ENCODE peak calls at places on chromosomes 11 and 22, in nine cellular contexts. Z is DMS79 treated with DMSO at 0.1 percent for 48 hours; Q is activated T-cell treated with anti-CD3 and anti-CD28 coated beads for 48 hours; H is nucleus accumbens; V is NCI-H1105; G is tibial artery; B is T-helper 2 cell; R is nephron progenitor cell; X is activated effector memory CD4-positive, alpha-beta T cell treated with Interleukin-2 at 50 U/mL for 16 hours. L is an unnamed sample.

GRCh38 chr22:22040908-22041307 is 58.3 kb upstream of the TOP3B start:
- DNase-seq in R (no peak), X (no peak), H (no peak), B (no peak), V (no peak), Z (no peak), G (no peak), Q (no peak), L (no peak)

GRCh38 chr11:62857541-62857982 is 18.2 kb upstream of the WDR74 start:
- DNase-seq in X (no peak), Q (no peak), B (no peak), V (no peak), R (no peak), H (no peak), Z (no peak), G (no peak), L (no peak)

GRCh38 chr11:2884424-2884815 is 1.2 kb downstream of the CDKN1C start:
- DNase-seq in R (peak), H (no peak), V (no peak), Z (no peak), G (peak), B (no peak), X (no peak), Q (no peak), L (no peak)

GRCh38 chr11:95723353-95723942 is 66.1 kb downstream of the FAM76B start:
- DNase-seq in Z (no peak), R (no peak), X (no peak), G (no peak), V (no peak), H (no peak), B (no peak), Q (no peak), L (no peak)

GRCh38 chr11:47289856-47290255 is 19.9 kb downstream of the MADD start:
- DNase-seq in H (no peak), G (no peak), X (no peak), B (no peak), R (no peak), Q (no peak), Z (no peak), V (no peak), L (no peak)

GRCh38 chr11:92399702-92400101 is 175.1 kb downstream of the FAT3 start:
- DNase-seq in H (no peak), Z (no peak), X (no peak), G (no peak), Q (no peak), V (no peak), B (no peak), R (no peak), L (no peak)

GRCh38 chr11:6654281-6655019 is 1.2 kb downstream of the DCHS1 start:
- DNase-seq in B (no peak), V (no peak), R (no peak), G (no peak), H (peak), Z (no peak), Q (no peak), X (no peak), L (no peak)

GRCh38 chr22:33666661-33667619 is 253.3 kb downstream of the LARGE1 start:
- DNase-seq in B (no peak), H (no peak), R (no peak), V (no peak), Q (no peak), G (no peak), X (no peak), Z (no peak), L (no peak)

GRCh38 chr22:31250740-31251330 is 38.7 kb downstream of the LIMK2 start:
- DNase-seq in H (no peak), Q (no peak), R (no peak), B (no peak), V (no peak), G (no peak), X (no peak), Z (no peak), L (no peak)

GRCh38 chr11:28017816-28018215 is 90.1 kb downstream of the KIF18A start:
- DNase-seq in H (no peak), Q (no peak), X (no peak), R (no peak), Z (no peak), V (no peak), G (no peak), B (no peak), L (no peak)

GRCh38 chr22:21753374-21754111 is 17.9 kb upstream of the YPEL1 start:
- DNase-seq in X (no peak), Q (no peak), V (no peak), B (no peak), R (no peak), Z (no peak), G (no peak), H (no peak), L (no peak)

GRCh38 chr22:31269892-31270574 is 22.3 kb downstream of the PIK3IP1 start:
- DNase-seq in V (no peak), G (no peak), X (no peak), R (no peak), Q (no peak), Z (no peak), H (no peak), B (no peak), L (no peak)

GRCh38 chr22:43446037-43446803 is 34.4 kb downstream of the MPPED1 start:
- DNase-seq in X (no peak), H (no peak), R (no peak), Q (no peak), B (no peak), V (no peak), Z (peak), G (no peak), L (no peak)

GRCh38 chr11:12215192-12215591 is 104.8 kb downstream of the MICAL2 start:
- DNase-seq in Z (peak), Q (no peak), X (no peak), B (no peak), V (no peak), R (peak), H (no peak), G (no peak), L (no peak)

GRCh38 chr11:69386594-69387408 is 92.8 kb downstream of the MYEOV start:
- DNase-seq in B (no peak), Q (no peak), R (no peak), G (no peak), X (no peak), Z (no peak), V (no peak), H (no peak), L (no peak)

GRCh38 chr22:29093980-29094379 is 21.1 kb downstream of the KREMEN1 start:
- DNase-seq in B (no peak), X (no peak), H (no peak), V (no peak), Q (no peak), G (no peak), Z (no peak), R (no peak), L (no peak)

GRCh38 chr22:20298110-20298802 is 21.6 kb downstream of the DGCR6L start:
- DNase-seq in B (no peak), G (no peak), V (no peak), X (no peak), H (no peak), Q (no peak), R (no peak), Z (no peak), L (no peak)

GRCh38 chr11:33455827-33456226 is 198.6 kb downstream of the HIPK3 start:
- DNase-seq in R (no peak), B (no peak), H (no peak), Q (no peak), V (no peak), X (no peak), Z (no peak), G (no peak), L (no peak)

GRCh38 chr22:47408409-47408808 is 646.0 kb downstream of the TBC1D22A start:
- DNase-seq in H (no peak), Q (no peak), Z (no peak), B (no peak), X (no peak), V (no peak), G (no peak), R (no peak), L (no peak)